ENCODE peak calls at places on chromosomes 4 and X, in nine cellular contexts. S is iPS-NIHi11, K is fibroblast of the aortic adventitia, X is GM03348, Q is activated T-helper 1 cell treated with Interleukin-2 at 50 U/mL for 16 hours, A is A172, H is lower lobe of right lung, T is C1 segment of cervical spinal cord, E is RKO. R is an unnamed sample.
A peak's percentile ranks its signal among the peaks of the same experiment; 100 is the strongest.

GRCh38 chr4:184347251-184348239 is 126.8 kb downstream of the IRF2 start:
- DNase-seq in A (peak; percentile 8), E (no peak), S (peak; percentile 90), T (no peak), Q (no peak), K (peak; percentile 47), X (peak; percentile 27), H (peak; percentile 74), R (no peak)

GRCh38 chr4:52917836-52918235 is 55.7 kb downstream of the RASL11B start:
- DNase-seq in S (no peak), E (no peak), X (no peak), H (no peak), K (no peak), A (no peak), T (no peak), Q (no peak), R (no peak)

GRCh38 chr4:173288296-173288695 is 45.9 kb downstream of the HMGB2 start:
- DNase-seq in K (peak; percentile 76), E (peak; percentile 55), T (peak; percentile 14), H (no peak), S (peak; percentile 33), A (peak; percentile 46), X (peak; percentile 51), Q (peak; percentile 22), R (peak; percentile 25)

GRCh38 chr4:98516042-98516440 is 142.4 kb downstream of the TSPAN5 start:
- DNase-seq in H (no peak), A (peak; percentile 71), E (peak; percentile 49), T (no peak), Q (no peak), S (no peak), K (peak; percentile 72), X (peak; percentile 80), R (no peak)

GRCh38 chrX:2137882-2138281 is 362.9 kb downstream of the DHRSX start:
- DNase-seq in S (no peak), K (no peak), A (no peak), X (no peak), H (no peak), T (no peak), Q (no peak), E (no peak), R (no peak)

GRCh38 chr4:5710962-5711478 is at the start of gene EVC:
- DNase-seq in E (no peak), T (peak; percentile 30), X (peak; percentile 97), Q (no peak), H (peak; percentile 81), A (peak; percentile 49), S (peak; percentile 84), K (peak; percentile 81), R (no peak)

GRCh38 chrX:43655961-43656494 is at the start of gene MAOA:
- DNase-seq in S (peak; percentile 13), H (peak; percentile 92), Q (no peak), A (no peak), X (no peak), T (peak; percentile 35), E (no peak), K (no peak), R (peak; percentile 20)

GRCh38 chrX:147803948-147804347 is 107.8 kb upstream of the FMR1 start:
- DNase-seq in E (peak; percentile 51), K (no peak), X (peak; percentile 7), H (no peak), S (peak; percentile 15), Q (no peak), A (peak; percentile 15), T (no peak), R (no peak)

R was measured in T-helper 22 cell.